ENCODE peak calls at places on chromosome 4, in seven cellular contexts. One of them, this sample, is unnamed.

GRCh38 chr4:56371426-56372220 is 15.7 kb downstream of the AASDH start:
- DNase-seq in effector memory CD4-positive, alpha-beta T cell: no peak
- DNase-seq in suprapubic skin: no peak
- DNase-seq in SK-N-SH: no peak
- DNase-seq in skeletal muscle cell: no peak
- DNase-seq in choroid plexus epithelial cell: no peak
- DNase-seq in lower leg skin: no peak
- DNase-seq in this sample: no peak

GRCh38 chr4:173414456-173414855 is 15.5 kb upstream of the SCRG1 start:
- DNase-seq in effector memory CD4-positive, alpha-beta T cell: no peak
- DNase-seq in suprapubic skin: no peak
- DNase-seq in SK-N-SH: no peak
- DNase-seq in skeletal muscle cell: no peak
- DNase-seq in choroid plexus epithelial cell: no peak
- DNase-seq in lower leg skin: no peak
- DNase-seq in this sample: no peak

GRCh38 chr4:97153042-97153441 is 990.2 kb downstream of the STPG2 start:
- DNase-seq in effector memory CD4-positive, alpha-beta T cell: no peak
- DNase-seq in suprapubic skin: no peak
- DNase-seq in SK-N-SH: peak; percentile 2
- DNase-seq in skeletal muscle cell: no peak
- DNase-seq in choroid plexus epithelial cell: peak; percentile 43
- DNase-seq in lower leg skin: no peak
- DNase-seq in this sample: peak; percentile 2

GRCh38 chr4:87058272-87059073 is 123.7 kb downstream of the AFF1 start:
- DNase-seq in effector memory CD4-positive, alpha-beta T cell: no peak
- DNase-seq in suprapubic skin: no peak
- DNase-seq in SK-N-SH: no peak
- DNase-seq in skeletal muscle cell: no peak
- DNase-seq in choroid plexus epithelial cell: peak; percentile 50
- DNase-seq in lower leg skin: no peak
- DNase-seq in this sample: no peak

GRCh38 chr4:183571350-183572076 is 66.7 kb downstream of the ING2 start:
- DNase-seq in effector memory CD4-positive, alpha-beta T cell: no peak
- DNase-seq in suprapubic skin: no peak
- DNase-seq in SK-N-SH: peak; percentile 27
- DNase-seq in skeletal muscle cell: peak; percentile 18
- DNase-seq in choroid plexus epithelial cell: peak; percentile 69
- DNase-seq in lower leg skin: no peak
- DNase-seq in this sample: no peak

GRCh38 chr4:15577508-15577907 is 77.6 kb downstream of the FBXL5 start:
- DNase-seq in effector memory CD4-positive, alpha-beta T cell: no peak
- DNase-seq in suprapubic skin: no peak
- DNase-seq in SK-N-SH: no peak
- DNase-seq in skeletal muscle cell: peak; percentile 13
- DNase-seq in choroid plexus epithelial cell: peak; percentile 69
- DNase-seq in lower leg skin: no peak
- DNase-seq in this sample: no peak

GRCh38 chr4:53313510-53313909 is 52.4 kb downstream of the SCFD2 start:
- DNase-seq in effector memory CD4-positive, alpha-beta T cell: no peak
- DNase-seq in suprapubic skin: no peak
- DNase-seq in SK-N-SH: peak; percentile 19
- DNase-seq in skeletal muscle cell: no peak
- DNase-seq in choroid plexus epithelial cell: peak; percentile 77
- DNase-seq in lower leg skin: no peak
- DNase-seq in this sample: no peak

GRCh38 chr4:15809058-15809457 is 30.9 kb downstream of the CD38 start:
- DNase-seq in effector memory CD4-positive, alpha-beta T cell: no peak
- DNase-seq in suprapubic skin: no peak
- DNase-seq in SK-N-SH: no peak
- DNase-seq in skeletal muscle cell: no peak
- DNase-seq in choroid plexus epithelial cell: no peak
- DNase-seq in lower leg skin: no peak
- DNase-seq in this sample: no peak

GRCh38 chr4:13329963-13330362 is 154.2 kb downstream of the RAB28 start:
- DNase-seq in effector memory CD4-positive, alpha-beta T cell: no peak
- DNase-seq in suprapubic skin: no peak
- DNase-seq in SK-N-SH: no peak
- DNase-seq in skeletal muscle cell: no peak
- DNase-seq in choroid plexus epithelial cell: peak; percentile 36
- DNase-seq in lower leg skin: no peak
- DNase-seq in this sample: peak; percentile 12

GRCh38 chr4:123430031-123430430 is 33.4 kb downstream of the SPRY1 start:
- DNase-seq in effector memory CD4-positive, alpha-beta T cell: no peak
- DNase-seq in suprapubic skin: no peak
- DNase-seq in SK-N-SH: no peak
- DNase-seq in skeletal muscle cell: no peak
- DNase-seq in choroid plexus epithelial cell: no peak
- DNase-seq in lower leg skin: no peak
- DNase-seq in this sample: no peak

DNA sequence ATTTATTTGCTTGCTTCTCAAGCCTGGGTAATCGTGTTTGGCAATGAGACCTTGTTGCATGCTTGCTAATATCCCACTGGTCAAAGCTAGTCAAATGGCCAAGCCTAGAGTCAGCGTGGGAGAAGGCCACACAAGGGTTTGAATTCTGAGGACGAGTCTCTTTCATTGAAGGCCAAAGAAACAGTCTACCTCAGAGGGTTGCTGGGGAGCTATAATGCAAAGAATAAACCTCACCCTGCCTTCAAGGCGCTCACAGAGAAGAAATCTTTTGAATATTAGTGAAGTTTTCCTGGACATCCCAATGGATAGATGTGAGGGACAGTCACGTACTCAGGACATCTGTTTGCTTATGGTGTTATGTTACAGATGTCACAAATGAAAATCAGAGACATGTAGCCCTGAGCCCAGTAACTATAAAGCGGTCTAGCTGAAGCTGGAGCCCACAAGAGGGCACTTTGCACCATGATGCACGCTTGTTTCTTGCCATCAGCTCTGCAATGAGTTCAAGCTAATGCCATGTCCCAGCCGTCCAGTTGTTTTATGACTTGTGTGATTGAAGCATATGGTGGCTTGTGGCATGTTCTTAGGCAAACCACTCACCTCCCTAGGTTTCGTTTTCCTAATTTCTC is 1.1 kb upstream of the TLR3 start:
- DNase-seq in effector memory CD4-positive, alpha-beta T cell: peak; percentile 11
- DNase-seq in suprapubic skin: no peak
- DNase-seq in SK-N-SH: peak; percentile 31
- DNase-seq in skeletal muscle cell: peak; percentile 5
- DNase-seq in choroid plexus epithelial cell: peak; percentile 75
- DNase-seq in lower leg skin: peak; percentile 89
- DNase-seq in this sample: peak; percentile 37
- H3K4me3 ChIP-seq in effector memory CD4-positive, alpha-beta T cell: peak overlapping the region; percentile 63
- H3K4me3 ChIP-seq in suprapubic skin: peak overlapping the region; percentile 57
- H3K4me3 ChIP-seq in SK-N-SH: no peak overlapping the region
- H3K4me3 ChIP-seq in skeletal muscle cell: no peak overlapping the region
- H3K4me3 ChIP-seq in choroid plexus epithelial cell: peak overlapping the region; percentile 65
- H3K4me3 ChIP-seq in lower leg skin: no peak overlapping the region
- H3K4me3 ChIP-seq in this sample: peak overlapping the region; percentile 56

GRCh38 chr4:181611033-181611711 is 632.0 kb upstream of the TENM3 start:
- DNase-seq in effector memory CD4-positive, alpha-beta T cell: no peak
- DNase-seq in suprapubic skin: no peak
- DNase-seq in SK-N-SH: no peak
- DNase-seq in skeletal muscle cell: no peak
- DNase-seq in choroid plexus epithelial cell: no peak
- DNase-seq in lower leg skin: no peak
- DNase-seq in this sample: no peak
- H3K4me3 ChIP-seq in effector memory CD4-positive, alpha-beta T cell: no peak overlapping the region
- H3K4me3 ChIP-seq in suprapubic skin: no peak overlapping the region
- H3K4me3 ChIP-seq in SK-N-SH: no peak overlapping the region
- H3K4me3 ChIP-seq in skeletal muscle cell: no peak overlapping the region
- H3K4me3 ChIP-seq in choroid plexus epithelial cell: no peak overlapping the region
- H3K4me3 ChIP-seq in lower leg skin: no peak overlapping the region
- H3K4me3 ChIP-seq in this sample: no peak overlapping the region

GRCh38 chr4:73436674-73437557 is 895 bp downstream of the AFP start:
- DNase-seq in effector memory CD4-positive, alpha-beta T cell: no peak
- DNase-seq in suprapubic skin: no peak
- DNase-seq in SK-N-SH: no peak
- DNase-seq in skeletal muscle cell: no peak
- DNase-seq in choroid plexus epithelial cell: no peak
- DNase-seq in lower leg skin: no peak
- DNase-seq in this sample: no peak
- H3K4me3 ChIP-seq in effector memory CD4-positive, alpha-beta T cell: no peak overlapping the region
- H3K4me3 ChIP-seq in suprapubic skin: no peak overlapping the region
- H3K4me3 ChIP-seq in SK-N-SH: no peak overlapping the region
- H3K4me3 ChIP-seq in skeletal muscle cell: no peak overlapping the region
- H3K4me3 ChIP-seq in choroid plexus epithelial cell: no peak overlapping the region
- H3K4me3 ChIP-seq in lower leg skin: no peak overlapping the region
- H3K4me3 ChIP-seq in this sample: no peak overlapping the region

GRCh38 chr4:82583897-82584604 is 22.3 kb upstream of the TMEM150C start:
- DNase-seq in effector memory CD4-positive, alpha-beta T cell: no peak
- DNase-seq in suprapubic skin: no peak
- DNase-seq in SK-N-SH: no peak
- DNase-seq in skeletal muscle cell: no peak
- DNase-seq in choroid plexus epithelial cell: no peak
- DNase-seq in lower leg skin: no peak
- DNase-seq in this sample: no peak
- H3K4me3 ChIP-seq in effector memory CD4-positive, alpha-beta T cell: no peak overlapping the region
- H3K4me3 ChIP-seq in suprapubic skin: no peak overlapping the region
- H3K4me3 ChIP-seq in SK-N-SH: no peak overlapping the region
- H3K4me3 ChIP-seq in skeletal muscle cell: no peak overlapping the region
- H3K4me3 ChIP-seq in choroid plexus epithelial cell: no peak overlapping the region
- H3K4me3 ChIP-seq in lower leg skin: no peak overlapping the region
- H3K4me3 ChIP-seq in this sample: no peak overlapping the region

GRCh38 chr4:929970-930625 is 2.0 kb downstream of the GAK start:
- DNase-seq in effector memory CD4-positive, alpha-beta T cell: no peak
- DNase-seq in suprapubic skin: peak; percentile 66
- DNase-seq in SK-N-SH: peak; percentile 3
- DNase-seq in skeletal muscle cell: no peak
- DNase-seq in choroid plexus epithelial cell: peak; percentile 45
- DNase-seq in lower leg skin: peak; percentile 43
- DNase-seq in this sample: no peak
- H3K4me3 ChIP-seq in effector memory CD4-positive, alpha-beta T cell: peak overlapping the region; percentile 99
- H3K4me3 ChIP-seq in suprapubic skin: peak overlapping the region; percentile 96
- H3K4me3 ChIP-seq in SK-N-SH: no peak overlapping the region
- H3K4me3 ChIP-seq in skeletal muscle cell: no peak overlapping the region
- H3K4me3 ChIP-seq in choroid plexus epithelial cell: peak overlapping the region; percentile 20
- H3K4me3 ChIP-seq in lower leg skin: no peak overlapping the region
- H3K4me3 ChIP-seq in this sample: peak overlapping the region; percentile 88

GRCh38 chr4:77861500-77861899 is 1.1 kb upstream of the MRPL1 start:
- DNase-seq in effector memory CD4-positive, alpha-beta T cell: no peak
- DNase-seq in suprapubic skin: no peak
- DNase-seq in SK-N-SH: no peak
- DNase-seq in skeletal muscle cell: no peak
- DNase-seq in choroid plexus epithelial cell: no peak
- DNase-seq in lower leg skin: no peak
- DNase-seq in this sample: no peak
- H3K4me3 ChIP-seq in effector memory CD4-positive, alpha-beta T cell: no peak overlapping the region
- H3K4me3 ChIP-seq in suprapubic skin: peak overlapping the region; percentile 73
- H3K4me3 ChIP-seq in SK-N-SH: no peak overlapping the region
- H3K4me3 ChIP-seq in skeletal muscle cell: peak overlapping the region; percentile 94
- H3K4me3 ChIP-seq in choroid plexus epithelial cell: peak overlapping the region; percentile 73
- H3K4me3 ChIP-seq in lower leg skin: no peak overlapping the region
- H3K4me3 ChIP-seq in this sample: peak overlapping the region; percentile 98

GRCh38 chr4:8063974-8064563 is 94.5 kb downstream of the ABLIM2 start:
- DNase-seq in effector memory CD4-positive, alpha-beta T cell: no peak
- DNase-seq in suprapubic skin: no peak
- DNase-seq in SK-N-SH: no peak
- DNase-seq in skeletal muscle cell: no peak
- DNase-seq in choroid plexus epithelial cell: no peak
- DNase-seq in lower leg skin: no peak
- DNase-seq in this sample: no peak

GRCh38 chr4:8069102-8069752 is 89.4 kb downstream of the ABLIM2 start:
- DNase-seq in effector memory CD4-positive, alpha-beta T cell: no peak
- DNase-seq in suprapubic skin: no peak
- DNase-seq in SK-N-SH: no peak
- DNase-seq in skeletal muscle cell: no peak
- DNase-seq in choroid plexus epithelial cell: no peak
- DNase-seq in lower leg skin: no peak
- DNase-seq in this sample: no peak

GRCh38 chr4:8067945-8068894 is 90.4 kb downstream of the ABLIM2 start:
- DNase-seq in effector memory CD4-positive, alpha-beta T cell: no peak
- DNase-seq in suprapubic skin: no peak
- DNase-seq in SK-N-SH: no peak
- DNase-seq in skeletal muscle cell: no peak
- DNase-seq in choroid plexus epithelial cell: no peak
- DNase-seq in lower leg skin: no peak
- DNase-seq in this sample: no peak

GRCh38 chr4:8066336-8066931 is 92.2 kb downstream of the ABLIM2 start:
- DNase-seq in effector memory CD4-positive, alpha-beta T cell: no peak
- DNase-seq in suprapubic skin: no peak
- DNase-seq in SK-N-SH: no peak
- DNase-seq in skeletal muscle cell: no peak
- DNase-seq in choroid plexus epithelial cell: no peak
- DNase-seq in lower leg skin: no peak
- DNase-seq in this sample: no peak

DNA sequence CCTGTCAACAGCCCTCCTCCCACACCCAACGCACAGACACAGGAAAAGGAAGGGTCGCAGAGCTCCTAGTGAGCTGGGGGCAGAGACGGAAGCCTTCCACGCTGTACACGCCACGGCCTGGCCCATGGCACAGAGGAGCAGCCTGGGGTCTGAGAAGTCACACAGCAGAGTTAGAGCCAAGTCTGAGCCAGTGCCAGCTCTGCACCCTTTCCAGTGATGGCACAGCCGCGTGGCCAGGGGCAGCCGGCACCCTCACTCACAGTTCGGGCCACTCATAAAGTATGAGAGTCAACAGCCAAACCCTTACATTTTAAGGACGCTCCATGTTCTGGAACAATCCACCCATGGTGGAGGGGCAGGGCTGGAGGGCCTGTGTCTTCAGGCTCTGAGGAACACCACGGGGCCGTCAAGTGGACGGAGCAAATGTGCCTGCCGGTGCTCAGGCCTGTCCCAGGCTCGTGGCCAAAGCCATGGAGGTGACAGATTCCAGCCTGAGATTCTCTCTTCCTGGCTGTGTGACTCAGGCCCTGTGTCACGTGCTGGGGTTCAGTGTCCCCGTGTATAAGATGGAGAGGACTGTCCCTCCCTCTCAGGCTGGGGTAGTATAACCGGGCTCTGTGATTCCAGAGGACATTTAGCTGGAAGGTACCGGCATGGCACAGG is 91.2 kb downstream of the ABLIM2 start:
- DNase-seq in effector memory CD4-positive, alpha-beta T cell: no peak
- DNase-seq in suprapubic skin: no peak
- DNase-seq in SK-N-SH: no peak
- DNase-seq in skeletal muscle cell: no peak
- DNase-seq in choroid plexus epithelial cell: no peak
- DNase-seq in lower leg skin: no peak
- DNase-seq in this sample: no peak
- H3K4me3 ChIP-seq in effector memory CD4-positive, alpha-beta T cell: no peak overlapping the region
- H3K4me3 ChIP-seq in suprapubic skin: no peak overlapping the region
- H3K4me3 ChIP-seq in SK-N-SH: no peak overlapping the region
- H3K4me3 ChIP-seq in skeletal muscle cell: no peak overlapping the region
- H3K4me3 ChIP-seq in choroid plexus epithelial cell: no peak overlapping the region
- H3K4me3 ChIP-seq in lower leg skin: no peak overlapping the region
- H3K4me3 ChIP-seq in this sample: no peak overlapping the region